ENCODE peak calls at places on chromosomes 3 and 15, in six cellular contexts. One of them, this sample, is unnamed.

GRCh38 chr15:32936283-32936918 is 218.6 kb downstream of the GREM1 start:
- DNase-seq in CD4-positive, CD25-positive, alpha-beta regulatory T cell: no peak
- DNase-seq in heart left ventricle: no peak
- DNase-seq in ureter: no peak
- DNase-seq in AG08396: no peak
- DNase-seq in T-helper 2 cell: no peak
- DNase-seq in this sample: peak

GRCh38 chr3:140131895-140132294 is 196.9 kb downstream of the CLSTN2 start:
- DNase-seq in ureter: no peak
- DNase-seq in AG08396: no peak
- DNase-seq in T-helper 2 cell: no peak
- DNase-seq in CD4-positive, CD25-positive, alpha-beta regulatory T cell: no peak
- DNase-seq in heart left ventricle: no peak
- DNase-seq in this sample: no peak

GRCh38 chr3:31978553-31978952 is 2.5 kb downstream of the OSBPL10 start:
- DNase-seq in heart left ventricle: no peak
- DNase-seq in T-helper 2 cell: no peak
- DNase-seq in AG08396: no peak
- DNase-seq in CD4-positive, CD25-positive, alpha-beta regulatory T cell: no peak
- DNase-seq in ureter: no peak
- DNase-seq in this sample: no peak

GRCh38 chr3:172711457-172711800 is 562 bp upstream of the NCEH1 start:
- DNase-seq in ureter: no peak
- DNase-seq in CD4-positive, CD25-positive, alpha-beta regulatory T cell: no peak
- DNase-seq in heart left ventricle: no peak
- DNase-seq in T-helper 2 cell: no peak
- DNase-seq in AG08396: peak
- DNase-seq in this sample: no peak

GRCh38 chr3:34176723-34177122 is 378.3 kb downstream of the PDCD6IP start:
- DNase-seq in CD4-positive, CD25-positive, alpha-beta regulatory T cell: no peak
- DNase-seq in AG08396: no peak
- DNase-seq in heart left ventricle: no peak
- DNase-seq in ureter: no peak
- DNase-seq in T-helper 2 cell: no peak
- DNase-seq in this sample: no peak

GRCh38 chr3:43609406-43609805 is 12.4 kb downstream of the ANO10 start:
- DNase-seq in heart left ventricle: no peak
- DNase-seq in T-helper 2 cell: no peak
- DNase-seq in AG08396: no peak
- DNase-seq in ureter: no peak
- DNase-seq in CD4-positive, CD25-positive, alpha-beta regulatory T cell: no peak
- DNase-seq in this sample: no peak

GRCh38 chr15:65326844-65327243 is 22.4 kb downstream of the RNU5B-1 start:
- DNase-seq in heart left ventricle: no peak
- DNase-seq in T-helper 2 cell: no peak
- DNase-seq in AG08396: peak
- DNase-seq in ureter: no peak
- DNase-seq in CD4-positive, CD25-positive, alpha-beta regulatory T cell: no peak
- DNase-seq in this sample: no peak

GRCh38 chr3:123782488-123782887 is 101.6 kb downstream of the MYLK start:
- DNase-seq in AG08396: no peak
- DNase-seq in T-helper 2 cell: no peak
- DNase-seq in heart left ventricle: no peak
- DNase-seq in ureter: no peak
- DNase-seq in CD4-positive, CD25-positive, alpha-beta regulatory T cell: no peak
- DNase-seq in this sample: no peak

GRCh38 chr15:93300796-93301195 is 211.8 kb upstream of the RGMA start:
- DNase-seq in CD4-positive, CD25-positive, alpha-beta regulatory T cell: no peak
- DNase-seq in ureter: no peak
- DNase-seq in heart left ventricle: no peak
- DNase-seq in T-helper 2 cell: no peak
- DNase-seq in AG08396: no peak
- DNase-seq in this sample: no peak

GRCh38 chr3:156619376-156619775 is 55.0 kb upstream of the TIPARP start:
- DNase-seq in AG08396: no peak
- DNase-seq in ureter: no peak
- DNase-seq in CD4-positive, CD25-positive, alpha-beta regulatory T cell: no peak
- DNase-seq in heart left ventricle: no peak
- DNase-seq in T-helper 2 cell: no peak
- DNase-seq in this sample: no peak

GRCh38 chr3:63279442-63279841 is 1.3 kb downstream of the SYNPR start:
- DNase-seq in CD4-positive, CD25-positive, alpha-beta regulatory T cell: no peak
- DNase-seq in ureter: no peak
- DNase-seq in AG08396: no peak
- DNase-seq in T-helper 2 cell: no peak
- DNase-seq in heart left ventricle: no peak
- DNase-seq in this sample: no peak

GRCh38 chr15:26702381-26702780 is 70.5 kb downstream of the GABRB3 start:
- DNase-seq in CD4-positive, CD25-positive, alpha-beta regulatory T cell: no peak
- DNase-seq in T-helper 2 cell: no peak
- DNase-seq in AG08396: no peak
- DNase-seq in heart left ventricle: no peak
- DNase-seq in ureter: no peak
- DNase-seq in this sample: no peak

GRCh38 chr3:140500473-140500872 is 177.4 kb upstream of the TRIM42 start:
- DNase-seq in heart left ventricle: no peak
- DNase-seq in AG08396: no peak
- DNase-seq in ureter: no peak
- DNase-seq in T-helper 2 cell: no peak
- DNase-seq in CD4-positive, CD25-positive, alpha-beta regulatory T cell: no peak
- DNase-seq in this sample: no peak

GRCh38 chr3:195143221-195143620 is 127.7 kb downstream of the XXYLT1 start:
- DNase-seq in T-helper 2 cell: no peak
- DNase-seq in AG08396: no peak
- DNase-seq in heart left ventricle: no peak
- DNase-seq in CD4-positive, CD25-positive, alpha-beta regulatory T cell: no peak
- DNase-seq in ureter: no peak
- DNase-seq in this sample: no peak

GRCh38 chr3:1275495-1275894 is 182.7 kb downstream of the CNTN6 start:
- DNase-seq in heart left ventricle: no peak
- DNase-seq in ureter: no peak
- DNase-seq in T-helper 2 cell: no peak
- DNase-seq in CD4-positive, CD25-positive, alpha-beta regulatory T cell: no peak
- DNase-seq in AG08396: no peak
- DNase-seq in this sample: no peak

GRCh38 chr15:39391230-39391629 is 189.6 kb upstream of the THBS1 start:
- DNase-seq in heart left ventricle: peak
- DNase-seq in ureter: no peak
- DNase-seq in AG08396: no peak
- DNase-seq in CD4-positive, CD25-positive, alpha-beta regulatory T cell: no peak
- DNase-seq in T-helper 2 cell: no peak
- DNase-seq in this sample: no peak